ENCODE peak calls at places on chromosomes 11 and 22, in five cellular contexts. N, Y, J, I and K are unnamed samples.

GRCh38 chr11:48109046-48109666 is 107.5 kb upstream of the OR4B1 start:
- DNase-seq in I (peak; percentile 51), N (no peak), J (peak; percentile 71), Y (peak; percentile 60), K (no peak)

GRCh38 chr22:31911565-31912401 is 32.6 kb upstream of the YWHAH start:
- DNase-seq in J (no peak), I (no peak), N (no peak), Y (no peak), K (no peak)

GRCh38 chr11:81470446-81470845 is 1263.2 kb downstream of the FAM181B start:
- DNase-seq in J (no peak), Y (no peak), I (no peak), N (no peak), K (no peak)

GRCh38 chr22:41237707-41238569 is 2.8 kb downstream of the CHADL start:
- DNase-seq in Y (peak; percentile 42), N (peak; percentile 12), I (no peak), J (no peak), K (peak; percentile 70)

GRCh38 chr22:30183861-30184278 is 62.7 kb downstream of the LIF start:
- DNase-seq in I (no peak), N (no peak), Y (no peak), J (no peak), K (no peak)

GRCh38 chr11:129846508-129847335 is 31.1 kb downstream of the TMEM45B start:
- DNase-seq in J (no peak), N (peak; percentile 77), I (peak; percentile 85), Y (peak; percentile 67), K (no peak)

GRCh38 chr22:40512426-40513136 is 123.9 kb downstream of the MRTFA start:
- DNase-seq in J (peak; percentile 40), N (peak; percentile 92), I (peak; percentile 99), Y (peak; percentile 76), K (no peak)

GRCh38 chr11:13294771-13295579 is 17.4 kb downstream of the BMAL1 start:
- DNase-seq in N (no peak), J (no peak), Y (no peak), I (no peak), K (no peak)

GRCh38 chr11:9004310-9004945 is 627 bp upstream of the NRIP3 start:
- DNase-seq in N (no peak), J (no peak), I (no peak), Y (no peak), K (peak; percentile 22)

GRCh38 chr11:19398772-19399542 is 158.2 kb upstream of the E2F8 start:
- DNase-seq in I (peak; percentile 13), J (no peak), Y (peak; percentile 10), N (no peak), K (no peak)

GRCh38 chr22:50227588-50228215 is 17.1 kb downstream of the TUBGCP6 start:
- DNase-seq in N (no peak), I (no peak), Y (no peak), J (no peak), K (no peak)

GRCh38 chr22:50224071-50224470 is 20.8 kb downstream of the TUBGCP6 start:
- DNase-seq in Y (no peak), J (no peak), I (no peak), N (no peak), K (no peak)

GRCh38 chr22:50226224-50227165 is 18.3 kb downstream of the TUBGCP6 start:
- DNase-seq in I (no peak), N (no peak), J (no peak), Y (no peak), K (no peak)

GRCh38 chr22:50222508-50222907 is 21.7 kb downstream of the SELENOO start:
- DNase-seq in I (no peak), Y (no peak), J (no peak), N (no peak), K (no peak)

GRCh38 chr22:50225200-50225969 is 19.4 kb downstream of the TUBGCP6 start:
- DNase-seq in Y (no peak), J (no peak), N (no peak), I (no peak), K (no peak)
- TF ChIP-seq CTCF in Y (no peak), J (no peak), N (no peak), I (no peak), K (no peak)

DNA sequence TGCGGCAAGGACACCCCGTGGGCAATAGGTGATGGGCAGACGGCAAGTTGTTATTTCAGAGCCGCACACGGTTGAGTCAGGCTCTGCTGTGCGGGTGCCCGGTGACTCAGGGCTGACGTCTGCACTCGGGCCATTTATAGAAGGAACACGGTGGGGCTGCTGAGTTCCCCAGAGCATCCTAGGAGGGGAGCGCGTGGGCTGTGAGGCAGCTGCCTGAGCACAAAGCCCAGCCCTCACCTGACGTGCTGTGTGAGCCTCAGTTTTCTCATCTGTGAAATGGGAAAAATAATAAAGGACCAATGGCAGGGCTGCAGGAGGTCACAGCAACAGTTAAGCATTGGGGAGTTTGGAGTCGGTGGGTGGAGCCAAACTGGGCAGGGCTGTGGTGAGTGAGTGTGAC is 11.3 kb upstream of the RHOD start:
- DNase-seq in N (peak; percentile 90), Y (peak; percentile 88), J (peak; percentile 79), I (peak; percentile 76), K (no peak)
- TF ChIP-seq CTCF in N (no peak), Y (no peak), J (peak; percentile 12), I (peak; percentile 25), K (no peak)

GRCh38 chr11:86698634-86699033 is 26.2 kb upstream of the ME3 start:
- DNase-seq in J (no peak), Y (no peak), I (peak; percentile 43), N (no peak), K (no peak)
- TF ChIP-seq CTCF in J (no peak), Y (no peak), I (no peak), N (no peak), K (no peak)

DNA sequence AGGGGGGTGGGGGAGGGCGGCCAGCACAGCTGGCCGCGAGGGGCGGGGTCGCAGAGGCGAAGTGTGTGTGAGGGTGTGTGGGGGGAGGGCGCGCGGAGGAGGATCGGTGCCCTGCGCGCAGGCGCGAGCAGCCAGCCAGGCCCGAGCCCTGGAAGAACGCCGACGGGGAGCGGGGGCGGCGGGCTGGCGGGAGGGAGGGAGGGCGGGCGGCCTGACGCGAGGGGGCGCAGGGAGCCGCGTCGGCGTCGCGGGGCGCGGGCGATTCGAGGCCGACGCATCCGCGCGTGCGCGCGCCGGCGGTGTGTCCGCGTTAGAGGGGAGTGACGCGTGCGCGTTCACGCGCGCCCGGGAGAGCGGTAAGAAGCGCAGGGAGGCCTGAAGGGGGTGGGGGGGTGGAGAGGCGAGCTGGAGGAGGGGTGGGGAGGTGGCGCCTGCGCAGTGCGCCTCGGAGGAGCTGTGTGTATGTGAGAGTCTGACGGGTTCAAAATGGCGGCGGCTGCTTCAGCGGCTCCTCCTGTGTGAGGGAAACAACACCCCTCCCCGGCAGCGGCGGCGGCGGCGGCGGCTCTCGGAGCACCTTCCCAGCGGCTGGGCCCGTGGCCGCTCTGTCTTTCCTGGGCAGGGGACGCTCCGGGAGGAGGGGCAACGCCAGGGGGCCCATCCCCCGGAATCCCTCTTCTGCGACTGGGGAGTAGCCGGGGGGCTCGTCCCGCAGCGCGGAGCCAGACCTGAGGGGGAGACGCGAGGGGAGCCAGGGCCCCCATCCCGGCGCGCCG is at the start of gene KDM2A:
- DNase-seq in N (peak; percentile 91), J (peak; percentile 100), I (peak; percentile 97), Y (peak; percentile 100), K (peak; percentile 99)
- TF ChIP-seq CTCF in N (no peak), J (peak; percentile 38), I (no peak), Y (no peak), K (peak; percentile 59)

DNA sequence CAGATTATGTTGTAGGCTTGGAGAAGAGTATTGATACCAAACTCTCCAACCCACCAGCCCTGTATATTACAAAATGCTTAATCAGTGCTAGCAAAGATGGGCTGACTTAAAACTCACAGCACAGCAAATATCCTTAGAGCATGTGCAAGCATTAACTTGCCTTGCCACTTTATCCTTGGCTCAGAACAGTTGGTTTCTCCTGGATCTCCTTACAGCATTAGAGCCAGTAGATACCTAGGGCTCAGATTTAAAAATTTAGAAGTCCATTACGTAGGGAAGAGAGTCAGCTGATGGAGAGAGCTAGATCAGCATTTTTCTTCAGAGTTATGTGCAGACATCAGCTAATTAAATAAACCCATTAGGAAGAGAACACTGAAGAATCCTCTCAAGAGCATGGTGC is 198.5 kb upstream of the ZBED5 start:
- DNase-seq in I (no peak), N (no peak), Y (no peak), J (no peak), K (no peak)
- TF ChIP-seq CTCF in I (no peak), N (no peak), Y (no peak), J (no peak), K (no peak)

GRCh38 chr11:93784152-93784934 is at the start of gene MED17:
- DNase-seq in I (peak; percentile 88), N (peak; percentile 83), Y (peak; percentile 95), J (peak; percentile 90), K (peak; percentile 83)
- TF ChIP-seq CTCF in I (peak; percentile 55), N (peak; percentile 47), Y (peak; percentile 36), J (peak; percentile 21), K (peak; percentile 36)

GRCh38 chr11:114441921-114442320 is 2.7 kb downstream of the REXO2 start:
- DNase-seq in I (no peak), N (no peak), J (no peak), Y (no peak), K (no peak)

GRCh38 chr11:114440971-114441810 is 1.9 kb downstream of the REXO2 start:
- DNase-seq in J (no peak), Y (no peak), N (no peak), I (no peak), K (no peak)

GRCh38 chr11:114440121-114440860 is 1.0 kb downstream of the REXO2 start:
- DNase-seq in J (no peak), N (no peak), I (no peak), Y (no peak), K (no peak)

GRCh38 chr11:114438303-114438702 is 964 bp upstream of the REXO2 start:
- DNase-seq in I (no peak), J (no peak), N (no peak), Y (peak; percentile 21), K (peak; percentile 8)

GRCh38 chr11:114439229-114440120 is at the start of gene REXO2:
- DNase-seq in I (peak; percentile 85), N (peak; percentile 86), Y (peak; percentile 95), J (peak; percentile 80), K (peak; percentile 90)
- TF ChIP-seq CTCF in I (peak; percentile 37), N (peak; percentile 42), Y (no peak), J (no peak), K (no peak)

GRCh38 chr11:131204984-131205383 is 165.4 kb upstream of the NTM start:
- DNase-seq in J (no peak), I (no peak), Y (no peak), N (no peak), K (no peak)
- TF ChIP-seq CTCF in J (no peak), I (no peak), Y (no peak), N (no peak), K (no peak)